ENCODE peak calls at places on chromosome 5, in four cellular contexts. H is HepG2, R is HEK293T, M is K562. F is an unnamed sample.

GRCh38 chr5:6730407-6730806 is 17.2 kb downstream of the TENT4A start:
- DNase-seq in H (no peak), R (no peak), M (no peak), F (no peak)

GRCh38 chr5:133675376-133676154 is 63.2 kb upstream of the FSTL4 start:
- DNase-seq in H (no peak), R (no peak), M (no peak), F (no peak)

GRCh38 chr5:131810510-131811249 is 13.9 kb upstream of the FNIP1 start:
- DNase-seq in H (peak), R (peak), M (no peak), F (no peak)

GRCh38 chr5:145825751-145826180 is 9.4 kb downstream of the PRELID2 start:
- DNase-seq in H (peak), R (peak), M (peak), F (no peak)

GRCh38 chr5:160269017-160269416 is 39.7 kb downstream of the FABP6 start:
- DNase-seq in H (no peak), R (no peak), M (no peak), F (no peak)

GRCh38 chr5:109589983-109590382 is 99.7 kb upstream of the MAN2A1 start:
- DNase-seq in H (no peak), R (no peak), M (no peak), F (no peak)

GRCh38 chr5:121949885-121950284 is 11.9 kb upstream of the SRFBP1 start:
- DNase-seq in H (peak), R (peak), M (peak), F (no peak)

GRCh38 chr5:80069251-80069650 is 34.1 kb downstream of the THBS4 start:
- DNase-seq in H (no peak), R (no peak), M (no peak), F (no peak)

GRCh38 chr5:24621809-24622208 is 23.0 kb downstream of the CDH10 start:
- DNase-seq in H (no peak), R (peak), M (no peak), F (no peak)

GRCh38 chr5:159913481-159913880 is 2.8 kb upstream of the ADRA1B start:
- DNase-seq in H (no peak), R (no peak), M (no peak), F (no peak)

GRCh38 chr5:164359260-164359930 is 854.0 kb downstream of the MAT2B start:
- DNase-seq in H (no peak), R (no peak), M (no peak), F (no peak)

GRCh38 chr5:160744253-160745112 is 107.5 kb downstream of the ATP10B start:
- DNase-seq in H (no peak), R (no peak), M (no peak), F (no peak)

GRCh38 chr5:164051745-164052144 is 546.3 kb downstream of the MAT2B start:
- DNase-seq in H (no peak), R (no peak), M (no peak), F (no peak)

GRCh38 chr5:14235872-14236271 is 92.7 kb downstream of the TRIO start:
- DNase-seq in H (no peak), R (no peak), M (no peak), F (no peak)

GRCh38 chr5:138353550-138353893 is 1.0 kb downstream of the KDM3B start:
- DNase-seq in H (no peak), R (no peak), M (no peak), F (no peak)

GRCh38 chr5:129960831-129961230 is 56.6 kb downstream of the CHSY3 start:
- DNase-seq in H (no peak), R (no peak), M (no peak), F (no peak)

GRCh38 chr5:9381464-9381863 is 164.4 kb downstream of the SEMA5A start:
- DNase-seq in H (no peak), R (no peak), M (no peak), F (peak)

DNA sequence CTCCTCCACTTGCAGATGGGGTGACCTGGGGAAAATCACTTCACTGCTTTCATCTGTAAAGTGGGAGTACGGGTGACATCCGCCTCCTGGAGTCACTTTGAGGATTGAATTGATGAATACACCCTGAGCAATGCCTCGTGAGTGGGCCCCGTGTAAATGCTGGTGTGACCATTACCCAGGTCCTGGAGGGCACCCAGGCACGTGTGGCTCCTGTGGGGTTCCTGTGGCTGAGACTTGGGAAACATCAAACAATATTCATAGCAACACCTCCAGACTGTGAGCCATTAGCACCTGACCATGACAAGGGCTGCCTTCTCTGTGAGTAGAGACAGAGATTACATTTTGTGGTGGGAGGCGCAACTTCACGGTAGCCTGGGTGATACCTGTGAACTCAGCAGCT is 11.4 kb downstream of the MRPL36 start:
- DNase-seq in H (no peak), R (no peak), M (no peak), F (no peak)
- TF ChIP-seq FOXK2 in H (no peak), R (no peak), M (no peak), F (no peak)

GRCh38 chr5:78819707-78820106 is 165.4 kb downstream of the ARSB start:
- DNase-seq in H (no peak), R (no peak), M (no peak), F (no peak)
- TF ChIP-seq FOXK2 in H (no peak), R (no peak), M (no peak), F (no peak)

GRCh38 chr5:177568326-177568725 is 14.0 kb upstream of the FAM193B start:
- DNase-seq in H (no peak), R (no peak), M (peak), F (no peak)

GRCh38 chr5:177569894-177570293 is 15.5 kb upstream of the FAM193B start:
- DNase-seq in H (no peak), R (no peak), M (no peak), F (no peak)

DNA sequence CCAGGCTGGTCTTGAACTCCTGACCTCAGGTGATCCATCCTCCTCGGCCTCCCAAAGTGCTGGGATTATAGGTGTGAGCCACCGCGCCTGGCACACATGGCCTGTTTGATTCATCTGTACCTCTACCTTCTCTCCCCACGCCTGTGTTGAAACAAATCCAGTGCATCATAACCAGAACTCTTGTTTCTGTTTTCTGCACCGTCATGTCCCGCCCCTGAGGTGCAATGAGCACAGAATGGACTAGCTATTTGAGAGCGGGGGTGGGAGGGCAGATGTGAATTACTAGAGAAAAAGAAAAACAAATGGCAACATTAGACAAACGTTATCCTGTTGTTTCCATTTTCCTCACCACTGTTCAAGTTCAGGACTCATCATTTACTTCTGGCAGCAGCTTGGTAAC is 10.7 kb upstream of the FAM193B start:
- DNase-seq in H (no peak), R (no peak), M (no peak), F (no peak)
- TF ChIP-seq FOXK2 in H (no peak), R (no peak), M (no peak), F (no peak)

GRCh38 chr5:98768160-98769005 is 5.1 kb upstream of the RGMB start:
- DNase-seq in H (peak), R (peak), M (peak), F (no peak)

GRCh38 chr5:98770158-98770910 is 3.1 kb upstream of the RGMB start:
- DNase-seq in H (peak), R (no peak), M (no peak), F (no peak)

GRCh38 chr5:98769006-98769255 is 4.5 kb upstream of the RGMB start:
- DNase-seq in H (no peak), R (peak), M (no peak), F (no peak)

GRCh38 chr5:98770911-98771322 is 2.5 kb upstream of the RGMB start:
- DNase-seq in H (no peak), R (no peak), M (no peak), F (no peak)

DNA sequence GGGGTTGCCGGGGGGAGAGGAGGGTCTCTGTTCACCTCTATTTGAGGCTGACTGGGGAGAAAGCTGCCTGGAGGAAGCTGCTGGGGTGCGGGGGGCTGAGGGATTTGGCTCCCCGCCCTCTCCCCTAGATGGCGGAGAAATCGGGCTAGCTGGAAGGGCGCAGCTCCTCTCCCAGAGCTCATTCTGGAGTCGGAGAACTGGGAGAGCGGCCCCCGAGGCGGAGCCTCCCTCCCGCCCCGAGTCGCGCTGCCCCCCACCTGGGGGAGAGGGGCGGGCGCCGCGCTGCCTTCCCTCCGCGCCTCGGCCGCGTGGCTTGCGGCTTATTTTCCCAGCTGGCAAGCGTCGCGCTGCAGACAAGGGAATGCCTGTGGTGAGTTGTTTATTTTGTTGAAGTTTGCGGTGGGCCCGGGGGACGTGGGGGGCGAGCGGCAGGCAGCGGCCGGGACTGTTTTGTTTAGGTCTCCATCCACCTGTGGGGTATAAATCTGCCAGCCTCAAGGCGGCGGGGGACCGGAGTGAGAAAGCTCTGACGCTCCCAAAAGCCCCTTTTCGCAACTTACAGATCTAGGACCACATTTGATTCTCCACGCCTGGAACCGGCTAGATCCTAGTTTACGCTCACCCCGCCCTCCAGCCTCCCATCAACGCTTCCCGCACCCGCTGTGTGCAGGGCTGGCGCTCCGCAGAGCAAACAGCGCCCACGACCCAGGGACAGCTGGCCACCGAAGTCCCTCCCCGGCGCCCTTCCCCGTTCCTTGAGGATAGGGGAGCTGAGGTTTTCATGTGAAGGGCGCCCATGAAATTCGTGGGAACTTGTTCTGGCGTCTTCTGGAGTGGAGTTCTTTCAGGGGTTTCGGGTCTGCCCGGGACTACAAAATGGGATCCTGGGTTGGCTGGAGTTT is 4.0 kb upstream of the RGMB start:
- DNase-seq in H (no peak), R (peak), M (no peak), F (no peak)
- TF ChIP-seq FOXK2 in H (no peak), R (no peak), M (no peak), F (no peak)

GRCh38 chr5:180084638-180085561 is 13.3 kb upstream of the RNF130 start:
- DNase-seq in H (peak), R (no peak), M (no peak), F (no peak)

GRCh38 chr5:180083529-180084060 is 12.0 kb upstream of the RNF130 start:
- DNase-seq in H (no peak), R (no peak), M (no peak), F (no peak)

GRCh38 chr5:180088561-180088960 is 17.0 kb upstream of the RNF130 start:
- DNase-seq in H (no peak), R (no peak), M (no peak), F (no peak)

GRCh38 chr5:180086816-180087426 is 15.4 kb upstream of the RNF130 start:
- DNase-seq in H (no peak), R (no peak), M (no peak), F (no peak)

DNA sequence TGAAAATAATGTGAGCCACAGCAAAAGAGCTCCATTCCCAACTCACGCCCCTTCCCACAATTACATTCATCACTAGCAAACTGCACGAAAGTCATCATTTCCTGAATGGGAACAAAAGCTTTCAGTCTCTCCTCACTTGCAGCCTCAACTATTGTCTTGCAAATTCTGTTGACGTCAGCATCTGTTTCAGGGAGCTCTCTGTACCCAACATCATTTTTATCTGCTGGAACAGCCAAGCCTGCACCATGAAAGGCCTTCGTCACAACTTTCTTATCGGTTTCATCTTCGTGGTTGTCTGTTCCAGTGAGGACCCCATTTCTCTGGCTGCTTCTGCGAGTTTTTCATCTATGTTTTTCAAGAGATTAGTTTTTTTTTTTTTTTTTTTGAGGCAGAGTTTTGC is 14.3 kb upstream of the RNF130 start:
- DNase-seq in H (no peak), R (no peak), M (no peak), F (no peak)
- TF ChIP-seq FOXK2 in H (no peak), R (no peak), M (no peak), F (no peak)

DNA sequence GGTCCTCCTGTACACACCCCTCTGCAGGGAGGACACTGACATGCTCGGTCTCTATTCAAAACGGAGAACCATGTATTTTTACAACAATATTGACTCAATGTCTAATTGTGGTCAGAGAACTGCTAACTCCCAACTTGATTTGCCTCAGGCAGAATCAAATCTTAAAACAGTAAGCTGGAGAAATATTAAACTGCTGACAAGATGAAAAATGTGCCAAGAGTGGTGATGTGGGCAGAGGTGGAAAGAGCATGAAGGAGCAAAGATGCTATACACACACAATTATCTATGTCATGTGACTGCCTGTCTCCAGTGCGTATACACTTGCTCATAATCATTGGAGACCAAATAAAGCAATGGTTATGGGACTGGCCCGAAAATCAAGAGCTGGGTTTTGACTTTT is 556.1 kb upstream of the ZNF608 start:
- DNase-seq in H (no peak), R (no peak), M (no peak), F (no peak)
- TF ChIP-seq FOXK2 in H (no peak), R (no peak), M (no peak), F (no peak)

GRCh38 chr5:59040804-59041201 is 457.9 kb downstream of the RAB3C start:
- DNase-seq in H (no peak), R (no peak), M (no peak), F (no peak)

GRCh38 chr5:59039296-59040006 is 456.6 kb downstream of the RAB3C start:
- DNase-seq in H (no peak), R (peak), M (no peak), F (no peak)

GRCh38 chr5:59041355-59041754 is 458.5 kb downstream of the RAB3C start:
- DNase-seq in H (no peak), R (no peak), M (no peak), F (no peak)

GRCh38 chr5:59039003-59039295 is 456.1 kb downstream of the RAB3C start:
- DNase-seq in H (no peak), R (peak), M (no peak), F (no peak)

DNA sequence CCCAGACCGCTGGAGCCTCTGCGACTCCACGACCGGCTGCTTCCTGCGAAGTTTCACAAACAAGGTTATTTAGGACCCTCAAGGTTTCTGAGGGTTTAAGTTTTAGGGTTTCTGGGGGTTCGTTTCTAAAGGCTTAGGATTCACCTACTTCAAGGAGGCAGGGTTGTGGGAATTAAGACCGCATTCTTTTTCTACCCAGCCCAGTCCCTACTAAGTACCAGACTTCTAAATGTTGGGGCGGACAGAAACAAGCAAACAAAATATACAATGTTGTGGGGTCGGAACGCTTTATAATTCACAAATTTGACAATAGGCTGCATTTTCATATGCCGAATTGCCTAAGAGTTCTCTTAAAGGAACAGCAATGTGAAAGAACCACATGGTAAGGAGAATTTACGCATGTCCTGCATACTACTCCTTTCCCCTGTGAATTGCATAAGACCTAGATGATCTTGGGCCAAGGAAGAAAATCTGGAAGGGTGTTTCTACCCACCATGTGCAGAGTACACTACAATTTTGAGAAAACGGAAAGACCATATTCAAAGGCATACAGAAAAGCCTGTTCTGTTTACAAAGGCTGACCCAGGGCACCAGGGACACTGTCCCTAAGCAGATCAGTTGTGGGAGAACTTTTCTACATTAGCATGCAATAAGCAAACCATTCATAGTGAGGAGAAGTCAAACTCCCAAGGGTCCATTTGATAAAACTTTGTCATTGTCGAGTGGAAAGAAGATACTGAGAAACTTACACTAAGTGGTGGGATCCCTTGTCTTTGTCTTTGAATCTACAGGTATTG is 457.3 kb downstream of the RAB3C start:
- DNase-seq in H (no peak), R (no peak), M (no peak), F (no peak)
- TF ChIP-seq FOXK2 in H (no peak), R (no peak), M (no peak), F (no peak)

F was measured in GM12878.